ENCODE peak calls at places on chromosomes 16 and 17, in seven cellular contexts. One of them, this sample, is unnamed.

GRCh38 chr17:7839890-7840260 is 5.9 kb downstream of the KDM6B start:
- DNase-seq in HCT116: no peak
- DNase-seq in left lung: no peak
- DNase-seq in heart right ventricle: no peak
- DNase-seq in Panc1: no peak
- DNase-seq in CD8-positive, alpha-beta memory T cell: no peak
- DNase-seq in caudate nucleus: no peak
- DNase-seq in this sample: no peak

GRCh38 chr17:2174471-2175293 is 119.8 kb downstream of the HIC1 start:
- DNase-seq in heart right ventricle: peak
- DNase-seq in CD8-positive, alpha-beta memory T cell: no peak
- DNase-seq in left lung: peak
- DNase-seq in Panc1: no peak
- DNase-seq in caudate nucleus: no peak
- DNase-seq in HCT116: no peak
- DNase-seq in this sample: peak

GRCh38 chr16:57265850-57266530 is 18.5 kb downstream of the PLLP start:
- DNase-seq in caudate nucleus: peak
- DNase-seq in HCT116: no peak
- DNase-seq in heart right ventricle: peak
- DNase-seq in left lung: peak
- DNase-seq in Panc1: no peak
- DNase-seq in CD8-positive, alpha-beta memory T cell: no peak
- DNase-seq in this sample: peak

GRCh38 chr17:202501-202951 is 21.1 kb upstream of the DOC2B start:
- DNase-seq in heart right ventricle: no peak
- DNase-seq in CD8-positive, alpha-beta memory T cell: no peak
- DNase-seq in left lung: no peak
- DNase-seq in HCT116: no peak
- DNase-seq in caudate nucleus: no peak
- DNase-seq in Panc1: no peak
- DNase-seq in this sample: no peak

GRCh38 chr17:77470800-77471733 is 330.3 kb downstream of the SEC14L1 start:
- DNase-seq in Panc1: no peak
- DNase-seq in heart right ventricle: peak
- DNase-seq in CD8-positive, alpha-beta memory T cell: no peak
- DNase-seq in caudate nucleus: no peak
- DNase-seq in HCT116: peak
- DNase-seq in left lung: no peak
- DNase-seq in this sample: no peak

GRCh38 chr16:27481282-27481934 is 68.3 kb downstream of the GTF3C1 start:
- DNase-seq in left lung: no peak
- DNase-seq in HCT116: no peak
- DNase-seq in heart right ventricle: no peak
- DNase-seq in CD8-positive, alpha-beta memory T cell: no peak
- DNase-seq in caudate nucleus: no peak
- DNase-seq in Panc1: no peak
- DNase-seq in this sample: no peak

GRCh38 chr17:80023261-80024205 is 12.1 kb downstream of the TBC1D16 start:
- DNase-seq in left lung: no peak
- DNase-seq in heart right ventricle: peak
- DNase-seq in caudate nucleus: no peak
- DNase-seq in HCT116: no peak
- DNase-seq in CD8-positive, alpha-beta memory T cell: no peak
- DNase-seq in Panc1: no peak
- DNase-seq in this sample: no peak

GRCh38 chr17:12431188-12431587 is 234.5 kb upstream of the MYOCD start:
- DNase-seq in left lung: no peak
- DNase-seq in heart right ventricle: no peak
- DNase-seq in HCT116: no peak
- DNase-seq in CD8-positive, alpha-beta memory T cell: no peak
- DNase-seq in Panc1: no peak
- DNase-seq in caudate nucleus: no peak
- DNase-seq in this sample: no peak

GRCh38 chr17:5472511-5472910 is 3.7 kb upstream of the DHX33 start:
- DNase-seq in Panc1: no peak
- DNase-seq in CD8-positive, alpha-beta memory T cell: no peak
- DNase-seq in HCT116: no peak
- DNase-seq in caudate nucleus: no peak
- DNase-seq in left lung: no peak
- DNase-seq in heart right ventricle: no peak
- DNase-seq in this sample: no peak

GRCh38 chr16:25544294-25544693 is 147.5 kb upstream of the HS3ST4 start:
- DNase-seq in CD8-positive, alpha-beta memory T cell: no peak
- DNase-seq in left lung: no peak
- DNase-seq in heart right ventricle: no peak
- DNase-seq in caudate nucleus: no peak
- DNase-seq in Panc1: no peak
- DNase-seq in HCT116: no peak
- DNase-seq in this sample: no peak

GRCh38 chr17:76501018-76501826 is at the start of gene RHBDF2:
- DNase-seq in CD8-positive, alpha-beta memory T cell: peak
- DNase-seq in HCT116: peak
- DNase-seq in heart right ventricle: peak
- DNase-seq in caudate nucleus: peak
- DNase-seq in left lung: peak
- DNase-seq in Panc1: no peak
- DNase-seq in this sample: peak

GRCh38 chr16:23863511-23864422 is 28.0 kb downstream of the PRKCB start:
- DNase-seq in Panc1: no peak
- DNase-seq in caudate nucleus: no peak
- DNase-seq in CD8-positive, alpha-beta memory T cell: no peak
- DNase-seq in heart right ventricle: no peak
- DNase-seq in left lung: no peak
- DNase-seq in HCT116: no peak
- DNase-seq in this sample: no peak

GRCh38 chr17:48740537-48740936 is 12.0 kb upstream of the HOXB13 start:
- DNase-seq in HCT116: no peak
- DNase-seq in heart right ventricle: no peak
- DNase-seq in caudate nucleus: no peak
- DNase-seq in Panc1: no peak
- DNase-seq in left lung: no peak
- DNase-seq in CD8-positive, alpha-beta memory T cell: no peak
- DNase-seq in this sample: no peak

GRCh38 chr17:30005709-30006320 is 64.4 kb downstream of the EFCAB5 start:
- DNase-seq in left lung: no peak
- DNase-seq in CD8-positive, alpha-beta memory T cell: no peak
- DNase-seq in HCT116: no peak
- DNase-seq in heart right ventricle: no peak
- DNase-seq in Panc1: no peak
- DNase-seq in caudate nucleus: no peak
- DNase-seq in this sample: no peak

GRCh38 chr17:39193346-39193745 is 4.1 kb downstream of the CACNB1 start:
- DNase-seq in HCT116: no peak
- DNase-seq in CD8-positive, alpha-beta memory T cell: no peak
- DNase-seq in Panc1: no peak
- DNase-seq in heart right ventricle: no peak
- DNase-seq in caudate nucleus: no peak
- DNase-seq in left lung: no peak
- DNase-seq in this sample: no peak

GRCh38 chr17:73338050-73338491 is 26.3 kb upstream of the CDC42EP4 start:
- DNase-seq in caudate nucleus: no peak
- DNase-seq in HCT116: no peak
- DNase-seq in heart right ventricle: peak
- DNase-seq in Panc1: no peak
- DNase-seq in left lung: no peak
- DNase-seq in CD8-positive, alpha-beta memory T cell: no peak
- DNase-seq in this sample: no peak

GRCh38 chr17:34706029-34706428 is 126.6 kb downstream of the TMEM132E start:
- DNase-seq in heart right ventricle: peak
- DNase-seq in Panc1: no peak
- DNase-seq in HCT116: no peak
- DNase-seq in left lung: no peak
- DNase-seq in caudate nucleus: no peak
- DNase-seq in CD8-positive, alpha-beta memory T cell: no peak
- DNase-seq in this sample: no peak

GRCh38 chr16:21156767-21157467 is 1.6 kb upstream of the LDAF1 start:
- DNase-seq in HCT116: peak
- DNase-seq in heart right ventricle: no peak
- DNase-seq in left lung: no peak
- DNase-seq in Panc1: peak
- DNase-seq in CD8-positive, alpha-beta memory T cell: no peak
- DNase-seq in caudate nucleus: peak
- DNase-seq in this sample: peak

GRCh38 chr17:67200727-67201301 is 44.2 kb downstream of the HELZ start:
- DNase-seq in HCT116: peak
- DNase-seq in Panc1: no peak
- DNase-seq in heart right ventricle: no peak
- DNase-seq in left lung: no peak
- DNase-seq in CD8-positive, alpha-beta memory T cell: no peak
- DNase-seq in caudate nucleus: no peak
- DNase-seq in this sample: no peak

DNA sequence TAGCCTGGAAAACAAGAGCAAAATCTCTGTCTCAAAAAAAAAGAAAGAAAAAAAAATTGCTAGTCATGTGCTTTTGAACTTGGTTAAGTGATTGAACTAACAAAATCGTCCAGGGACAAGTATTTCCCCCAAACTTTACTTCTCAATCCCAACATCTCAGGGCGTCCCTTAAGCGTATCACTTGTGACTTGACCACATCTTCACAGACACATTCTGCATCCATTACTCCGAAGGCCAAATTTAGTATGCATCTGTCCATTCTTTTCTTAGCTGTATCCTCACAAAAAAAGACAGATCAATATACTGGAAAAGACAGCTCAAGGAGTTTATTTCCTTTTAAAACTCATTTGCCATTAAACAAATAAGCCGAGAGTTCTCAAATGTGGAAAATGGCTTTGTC is 5.9 kb upstream of the JPT1 start:
- DNase-seq in CD8-positive, alpha-beta memory T cell: no peak
- DNase-seq in caudate nucleus: no peak
- DNase-seq in Panc1: no peak
- DNase-seq in left lung: no peak
- DNase-seq in heart right ventricle: no peak
- DNase-seq in HCT116: no peak
- DNase-seq in this sample: no peak
- H3K27ac ChIP-seq in CD8-positive, alpha-beta memory T cell: no peak
- H3K27ac ChIP-seq in caudate nucleus: no peak
- H3K27ac ChIP-seq in Panc1: peak
- H3K27ac ChIP-seq in left lung: no peak
- H3K27ac ChIP-seq in heart right ventricle: no peak
- H3K27ac ChIP-seq in HCT116: no peak
- H3K27ac ChIP-seq in this sample: no peak

GRCh38 chr17:40953876-40954275 is 12.9 kb downstream of the KRT39 start:
- DNase-seq in caudate nucleus: no peak
- DNase-seq in HCT116: peak
- DNase-seq in heart right ventricle: no peak
- DNase-seq in Panc1: no peak
- DNase-seq in left lung: no peak
- DNase-seq in CD8-positive, alpha-beta memory T cell: no peak
- DNase-seq in this sample: peak
- H3K27ac ChIP-seq in caudate nucleus: no peak
- H3K27ac ChIP-seq in HCT116: peak
- H3K27ac ChIP-seq in heart right ventricle: no peak
- H3K27ac ChIP-seq in Panc1: no peak
- H3K27ac ChIP-seq in left lung: no peak
- H3K27ac ChIP-seq in CD8-positive, alpha-beta memory T cell: no peak
- H3K27ac ChIP-seq in this sample: no peak

GRCh38 chr17:10077561-10078299 is 120.7 kb downstream of the GAS7 start:
- DNase-seq in left lung: no peak
- DNase-seq in CD8-positive, alpha-beta memory T cell: no peak
- DNase-seq in heart right ventricle: no peak
- DNase-seq in Panc1: no peak
- DNase-seq in HCT116: no peak
- DNase-seq in caudate nucleus: no peak
- DNase-seq in this sample: no peak

GRCh38 chr17:10087333-10087732 is 111.1 kb downstream of the GAS7 start:
- DNase-seq in heart right ventricle: no peak
- DNase-seq in left lung: no peak
- DNase-seq in HCT116: no peak
- DNase-seq in Panc1: no peak
- DNase-seq in caudate nucleus: no peak
- DNase-seq in CD8-positive, alpha-beta memory T cell: no peak
- DNase-seq in this sample: no peak

GRCh38 chr17:10082795-10083194 is 115.6 kb downstream of the GAS7 start:
- DNase-seq in CD8-positive, alpha-beta memory T cell: no peak
- DNase-seq in heart right ventricle: no peak
- DNase-seq in caudate nucleus: no peak
- DNase-seq in Panc1: no peak
- DNase-seq in left lung: no peak
- DNase-seq in HCT116: no peak
- DNase-seq in this sample: no peak

GRCh38 chr17:10083864-10084263 is 114.5 kb downstream of the GAS7 start:
- DNase-seq in caudate nucleus: no peak
- DNase-seq in left lung: no peak
- DNase-seq in Panc1: no peak
- DNase-seq in HCT116: no peak
- DNase-seq in heart right ventricle: no peak
- DNase-seq in CD8-positive, alpha-beta memory T cell: no peak
- DNase-seq in this sample: no peak

GRCh38 chr17:10081571-10082169 is 116.7 kb downstream of the GAS7 start:
- DNase-seq in caudate nucleus: no peak
- DNase-seq in HCT116: no peak
- DNase-seq in Panc1: no peak
- DNase-seq in heart right ventricle: no peak
- DNase-seq in CD8-positive, alpha-beta memory T cell: no peak
- DNase-seq in left lung: no peak
- DNase-seq in this sample: no peak
- H3K27ac ChIP-seq in caudate nucleus: no peak
- H3K27ac ChIP-seq in HCT116: no peak
- H3K27ac ChIP-seq in Panc1: no peak
- H3K27ac ChIP-seq in heart right ventricle: no peak
- H3K27ac ChIP-seq in CD8-positive, alpha-beta memory T cell: no peak
- H3K27ac ChIP-seq in left lung: no peak
- H3K27ac ChIP-seq in this sample: no peak

GRCh38 chr17:44067547-44067945 is 1.1 kb upstream of the LSM12 start:
- DNase-seq in heart right ventricle: no peak
- DNase-seq in HCT116: no peak
- DNase-seq in Panc1: no peak
- DNase-seq in caudate nucleus: no peak
- DNase-seq in CD8-positive, alpha-beta memory T cell: no peak
- DNase-seq in left lung: no peak
- DNase-seq in this sample: no peak
- H3K27ac ChIP-seq in heart right ventricle: peak
- H3K27ac ChIP-seq in HCT116: peak
- H3K27ac ChIP-seq in Panc1: peak
- H3K27ac ChIP-seq in caudate nucleus: no peak
- H3K27ac ChIP-seq in CD8-positive, alpha-beta memory T cell: peak
- H3K27ac ChIP-seq in left lung: peak
- H3K27ac ChIP-seq in this sample: peak

This sample was measured in prostate gland.